ENCODE peak calls at places on chromosome 2, in nine cellular contexts. N is BJ, V is cardiac fibroblast, B is HTR-8/SVneo, M is cardiac muscle cell, H is cerebellar cortex, T is right atrium auricular region, Z is MV-4-11, X is NCI-H748 treated with DMSO at 0.1 percent for 48 hours. Y is an unnamed sample.

GRCh38 chr2:220064282-220065042 is 437.0 kb downstream of the SLC4A3 start:
- DNase-seq in N (no peak), V (no peak), B (no peak), M (no peak), H (no peak), T (no peak), Z (no peak), X (no peak), Y (no peak)

GRCh38 chr2:15686643-15687042 is 95.0 kb downstream of the DDX1 start:
- DNase-seq in N (no peak), V (no peak), B (no peak), M (no peak), H (no peak), T (no peak), Z (no peak), X (no peak), Y (no peak)

GRCh38 chr2:199602271-199602895 is 144.6 kb upstream of the SATB2 start:
- DNase-seq in N (no peak), V (no peak), B (peak), M (peak), H (no peak), T (no peak), Z (peak), X (no peak), Y (peak)

GRCh38 chr2:218404351-218405145 is 4.9 kb downstream of the CTDSP1 start:
- DNase-seq in N (no peak), V (no peak), B (no peak), M (no peak), H (peak), T (no peak), Z (no peak), X (no peak), Y (no peak)

GRCh38 chr2:181138816-181139215 is 158.4 kb downstream of the UBE2E3 start:
- DNase-seq in N (no peak), V (peak), B (no peak), M (peak), H (no peak), T (no peak), Z (no peak), X (no peak), Y (no peak)

GRCh38 chr2:150535176-150535575 is 47.7 kb upstream of the RND3 start:
- DNase-seq in N (no peak), V (peak), B (no peak), M (no peak), H (no peak), T (no peak), Z (no peak), X (no peak), Y (no peak)

GRCh38 chr2:213306320-213306942 is 22.2 kb downstream of the SPAG16 start:
- DNase-seq in N (no peak), V (peak), B (no peak), M (peak), H (no peak), T (no peak), Z (no peak), X (no peak), Y (no peak)

GRCh38 chr2:59885536-59885935 is 667.9 kb downstream of the BCL11A start:
- DNase-seq in N (no peak), V (no peak), B (no peak), M (no peak), H (no peak), T (no peak), Z (no peak), X (no peak), Y (no peak)

GRCh38 chr2:165371356-165371755 is 98.1 kb upstream of the CSRNP3 start:
- DNase-seq in N (no peak), V (no peak), B (no peak), M (no peak), H (no peak), T (no peak), Z (no peak), X (peak), Y (peak)

GRCh38 chr2:230184727-230185578 is 34.8 kb downstream of the SP110 start:
- DNase-seq in N (peak), V (no peak), B (no peak), M (peak), H (no peak), T (no peak), Z (no peak), X (peak), Y (no peak)

GRCh38 chr2:240403358-240404104 is 31.9 kb upstream of the GPC1 start:
- DNase-seq in N (no peak), V (no peak), B (no peak), M (no peak), H (no peak), T (no peak), Z (no peak), X (no peak), Y (no peak)

GRCh38 chr2:226813148-226813701 is 13.6 kb upstream of the IRS1 start:
- DNase-seq in N (no peak), V (peak), B (no peak), M (no peak), H (no peak), T (no peak), Z (no peak), X (no peak), Y (no peak)

GRCh38 chr2:82259551-82259950 is 1955.0 kb upstream of the LRRTM1 start:
- DNase-seq in N (no peak), V (no peak), B (no peak), M (no peak), H (no peak), T (no peak), Z (no peak), X (no peak), Y (no peak)

GRCh38 chr2:40095003-40095402 is 315.9 kb upstream of the THUMPD2 start:
- DNase-seq in N (no peak), V (peak), B (peak), M (peak), H (no peak), T (no peak), Z (no peak), X (no peak), Y (no peak)

GRCh38 chr2:230254152-230254881 is 28.8 kb downstream of the SP140 start:
- DNase-seq in N (no peak), V (no peak), B (no peak), M (no peak), H (no peak), T (no peak), Z (no peak), X (no peak), Y (no peak)

GRCh38 chr2:200609027-200609614 is 23.3 kb downstream of the AOX1 start:
- DNase-seq in N (peak), V (peak), B (peak), M (peak), H (no peak), T (no peak), Z (no peak), X (no peak), Y (no peak)

GRCh38 chr2:98538280-98539041 is 69.9 kb downstream of the COA5 start:
- DNase-seq in N (no peak), V (no peak), B (no peak), M (no peak), H (no peak), T (no peak), Z (peak), X (no peak), Y (no peak)

GRCh38 chr2:99404800-99405669 is 67.8 kb downstream of the EIF5B start:
- DNase-seq in N (no peak), V (no peak), B (no peak), M (no peak), H (no peak), T (no peak), Z (no peak), X (no peak), Y (no peak)

GRCh38 chr2:195871326-195871725 is 197.3 kb downstream of the DNAH7 start:
- DNase-seq in N (no peak), V (peak), B (no peak), M (no peak), H (no peak), T (no peak), Z (no peak), X (no peak), Y (no peak)

GRCh38 chr2:96815326-96816126 is 542 bp upstream of the CNNM3 start:
- DNase-seq in N (no peak), V (peak), B (peak), M (peak), H (peak), T (no peak), Z (no peak), X (peak), Y (peak)

GRCh38 chr2:71830497-71831207 is 317.0 kb downstream of the CYP26B1 start:
- DNase-seq in N (no peak), V (peak), B (no peak), M (no peak), H (no peak), T (no peak), Z (no peak), X (no peak), Y (no peak)

GRCh38 chr2:176642074-176642473 is 372.8 kb downstream of the MTX2 start:
- DNase-seq in N (peak), V (peak), B (peak), M (no peak), H (no peak), T (no peak), Z (no peak), X (no peak), Y (no peak)

GRCh38 chr2:180449171-180449570 is 442.1 kb upstream of the CWC22 start:
- DNase-seq in N (no peak), V (no peak), B (no peak), M (no peak), H (peak), T (no peak), Z (no peak), X (no peak), Y (no peak)

GRCh38 chr2:238097988-238098853 is 1.9 kb upstream of the ESPNL start:
- DNase-seq in N (no peak), V (peak), B (peak), M (peak), H (peak), T (peak), Z (peak), X (no peak), Y (peak)

GRCh38 chr2:128660836-128661235 is 342.2 kb upstream of the HS6ST1 start:
- DNase-seq in N (no peak), V (no peak), B (no peak), M (no peak), H (no peak), T (peak), Z (no peak), X (no peak), Y (no peak)

GRCh38 chr2:12064153-12064552 is 317.7 kb downstream of the LPIN1 start:
- DNase-seq in N (no peak), V (no peak), B (no peak), M (no peak), H (no peak), T (no peak), Z (no peak), X (no peak), Y (peak)

GRCh38 chr2:675982-676646 is 1.1 kb downstream of the TMEM18 start:
- DNase-seq in N (peak), V (peak), B (peak), M (peak), H (peak), T (no peak), Z (peak), X (peak), Y (peak)

GRCh38 chr2:201955702-201956141 is 77.9 kb upstream of the FZD7 start:
- DNase-seq in N (no peak), V (no peak), B (no peak), M (peak), H (peak), T (no peak), Z (no peak), X (no peak), Y (no peak)

GRCh38 chr2:196677404-196677803 is 37.9 kb downstream of the CCDC150 start:
- DNase-seq in N (no peak), V (peak), B (no peak), M (peak), H (no peak), T (no peak), Z (no peak), X (no peak), Y (no peak)

GRCh38 chr2:217166241-217166640 is 306.4 kb upstream of the TNP1 start:
- DNase-seq in N (no peak), V (peak), B (peak), M (peak), H (peak), T (no peak), Z (peak), X (peak), Y (peak)

GRCh38 chr2:221726894-221727513 is 154.9 kb upstream of the EPHA4 start:
- DNase-seq in N (no peak), V (no peak), B (no peak), M (no peak), H (no peak), T (no peak), Z (no peak), X (no peak), Y (no peak)

GRCh38 chr2:18545384-18545783 is 15.1 kb downstream of the RDH14 start:
- DNase-seq in N (no peak), V (peak), B (no peak), M (no peak), H (no peak), T (no peak), Z (no peak), X (peak), Y (no peak)

GRCh38 chr2:95389256-95390119 is 13.0 kb upstream of the FAHD2A start:
- DNase-seq in N (no peak), V (peak), B (peak), M (peak), H (peak), T (peak), Z (peak), X (no peak), Y (no peak)

GRCh38 chr2:8457092-8457481 is 224.8 kb upstream of the ID2 start:
- DNase-seq in N (no peak), V (no peak), B (no peak), M (no peak), H (no peak), T (peak), Z (no peak), X (peak), Y (peak)

GRCh38 chr2:118667366-118667765 is 180.1 kb downstream of the EN1 start:
- DNase-seq in N (peak), V (no peak), B (no peak), M (no peak), H (no peak), T (no peak), Z (no peak), X (no peak), Y (no peak)

GRCh38 chr2:80719607-80720006 is 415.1 kb upstream of the LRRTM1 start:
- DNase-seq in N (no peak), V (no peak), B (no peak), M (no peak), H (no peak), T (no peak), Z (no peak), X (no peak), Y (no peak)

GRCh38 chr2:220373878-220374277 is 746.4 kb downstream of the SLC4A3 start:
- DNase-seq in N (no peak), V (peak), B (peak), M (no peak), H (no peak), T (no peak), Z (no peak), X (peak), Y (peak)

Y was measured in NCI-H526.